ENCODE peak calls at places on chromosomes 12 and 14, in seven cellular contexts. C, G, E, D, N, B and X are unnamed samples.

GRCh38 chr14:93619176-93619793 is 169.0 kb downstream of the PRIMA1 start:
- DNase-seq in D (peak; percentile 50), B (no peak), G (peak; percentile 42), C (no peak), N (peak; percentile 69), E (peak; percentile 44), X (no peak)

GRCh38 chr14:101405171-101405883 is 156.0 kb upstream of the DIO3 start:
- DNase-seq in B (no peak), D (peak; percentile 69), N (no peak), E (no peak), C (no peak), G (no peak), X (no peak)

GRCh38 chr14:74932401-74932901 is 9.4 kb upstream of the RPS6KL1 start:
- DNase-seq in D (no peak), E (no peak), B (no peak), N (no peak), G (no peak), C (no peak), X (no peak)

GRCh38 chr12:1836241-1836803 is 16.0 kb downstream of the LRTM2 start:
- DNase-seq in G (no peak), D (no peak), N (no peak), B (no peak), C (no peak), E (no peak), X (no peak)

GRCh38 chr12:21324551-21324950 is 10.2 kb downstream of the SLCO1A2 start:
- DNase-seq in N (peak; percentile 50), G (peak; percentile 6), B (peak; percentile 39), E (no peak), D (no peak), C (no peak), X (no peak)

GRCh38 chr12:108289342-108290131 is 49.6 kb downstream of the CMKLR1 start:
- DNase-seq in G (no peak), B (no peak), N (no peak), D (no peak), E (no peak), C (no peak), X (no peak)

GRCh38 chr12:107560194-107560905 is 125.2 kb upstream of the PWP1 start:
- DNase-seq in N (peak; percentile 84), E (no peak), G (peak; percentile 4), D (no peak), C (no peak), B (peak; percentile 69), X (no peak)

GRCh38 chr12:99985631-99986030 is 895 bp upstream of the ANKS1B start:
- DNase-seq in B (no peak), C (no peak), D (no peak), G (no peak), N (no peak), E (no peak), X (no peak)

GRCh38 chr14:104363891-104364760 is 215.4 kb upstream of the C14orf180 start:
- DNase-seq in B (no peak), E (no peak), D (no peak), G (no peak), N (no peak), C (no peak), X (no peak)

GRCh38 chr12:18849761-18850160 is 111.8 kb downstream of the CAPZA3 start:
- DNase-seq in N (no peak), G (no peak), C (no peak), D (peak; percentile 22), B (no peak), E (no peak), X (peak; percentile 19)

GRCh38 chr12:119090865-119091264 is 87.9 kb upstream of the HSPB8 start:
- DNase-seq in G (no peak), E (no peak), B (no peak), D (no peak), N (peak; percentile 91), C (no peak), X (no peak)

GRCh38 chr12:57737467-57738141 is 938 bp downstream of the AGAP2 start:
- DNase-seq in C (peak; percentile 71), G (no peak), N (no peak), E (peak; percentile 41), B (peak; percentile 56), D (peak; percentile 7), X (no peak)

GRCh38 chr14:31170411-31170810 is 37.2 kb downstream of the HECTD1 start:
- DNase-seq in D (peak; percentile 58), E (no peak), G (no peak), B (no peak), C (no peak), N (no peak), X (no peak)

GRCh38 chr12:13195848-13196301 is 651 bp upstream of the EMP1 start:
- DNase-seq in N (peak; percentile 24), C (no peak), D (peak; percentile 68), E (peak; percentile 84), G (no peak), B (no peak), X (no peak)

GRCh38 chr12:58143498-58143897 is 202.1 kb downstream of the ATP23 start:
- DNase-seq in G (no peak), B (no peak), D (no peak), C (no peak), N (no peak), E (no peak), X (no peak)

GRCh38 chr12:1821805-1822204 is 1.4 kb downstream of the LRTM2 start:
- DNase-seq in G (no peak), E (no peak), D (no peak), C (no peak), N (peak; percentile 18), B (no peak), X (no peak)

GRCh38 chr14:73814158-73814557 is 37.5 kb upstream of the PTGR2 start:
- DNase-seq in D (no peak), G (no peak), N (no peak), C (no peak), B (no peak), E (no peak), X (no peak)

GRCh38 chr12:75099215-75099614 is 110.4 kb downstream of the KCNC2 start:
- DNase-seq in N (no peak), G (no peak), C (no peak), D (no peak), E (no peak), B (no peak), X (no peak)
- H3K4ac ChIP-seq in N (no peak overlapping the region), G (no peak overlapping the region), C (no peak overlapping the region), D (no peak overlapping the region), E (no peak overlapping the region), B (no peak overlapping the region), X (no peak overlapping the region)

DNA sequence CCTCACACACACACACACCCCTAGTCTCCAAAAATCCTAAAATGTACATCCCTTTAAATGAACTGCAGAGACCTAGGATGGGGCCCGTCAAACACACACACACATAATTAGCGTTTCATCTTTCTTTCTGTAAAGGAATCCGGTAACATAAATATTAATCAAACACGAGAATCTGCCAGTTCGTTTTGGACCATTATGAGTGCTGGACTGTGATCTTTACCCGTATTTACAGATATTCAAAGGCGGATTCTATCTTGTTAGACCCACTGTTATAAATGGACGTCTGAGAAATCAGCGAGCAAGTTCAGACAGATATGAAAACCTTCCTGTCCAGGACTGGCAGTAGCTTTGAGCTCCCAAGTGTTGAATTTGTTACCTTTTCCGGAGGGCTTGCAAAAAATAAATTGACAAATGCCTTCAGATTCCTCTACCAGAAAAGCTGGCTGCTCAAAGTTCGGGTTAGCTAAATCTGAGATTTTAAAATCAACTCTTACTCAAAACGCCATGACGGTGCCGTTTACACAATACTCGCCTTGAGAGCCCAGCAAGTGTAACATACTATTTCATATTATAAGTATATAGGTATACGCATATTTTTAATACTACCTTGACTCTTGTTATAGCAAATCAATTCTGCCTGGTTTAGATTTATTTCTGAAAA is 27.6 kb downstream of the BCL11B start:
- DNase-seq in E (no peak), B (no peak), D (no peak), N (no peak), C (no peak), G (no peak), X (no peak)
- H4K8ac ChIP-seq in E (no peak overlapping the region), B (no peak overlapping the region), D (no peak overlapping the region), N (no peak overlapping the region), C (no peak overlapping the region), G (no peak overlapping the region), X (no peak overlapping the region)

GRCh38 chr12:6206327-6206726 is 6.1 kb downstream of the CD9 start:
- DNase-seq in C (no peak), G (no peak), D (no peak), B (no peak), E (no peak), N (no peak), X (no peak)
- H3K27ac ChIP-seq in C (no peak overlapping the region), G (no peak overlapping the region), D (no peak overlapping the region), B (no peak overlapping the region), E (no peak overlapping the region), N (no peak overlapping the region), X (no peak overlapping the region)

GRCh38 chr14:24597403-24597802 is 12.1 kb downstream of the GZMH start:
- DNase-seq in G (no peak), D (no peak), C (no peak), E (no peak), B (no peak), N (no peak), X (no peak)
- H3K4ac ChIP-seq in G (no peak overlapping the region), D (no peak overlapping the region), C (no peak overlapping the region), E (no peak overlapping the region), B (no peak overlapping the region), N (no peak overlapping the region), X (no peak overlapping the region)

GRCh38 chr14:36105401-36105800 is 71.1 kb downstream of the PTCSC3 start:
- DNase-seq in N (peak; percentile 73), B (peak; percentile 43), E (peak; percentile 9), C (peak; percentile 53), D (no peak), G (peak; percentile 48), X (no peak)
- H4K8ac ChIP-seq in N (no peak overlapping the region), B (no peak overlapping the region), E (no peak overlapping the region), C (no peak overlapping the region), D (no peak overlapping the region), G (no peak overlapping the region), X (no peak overlapping the region)

DNA sequence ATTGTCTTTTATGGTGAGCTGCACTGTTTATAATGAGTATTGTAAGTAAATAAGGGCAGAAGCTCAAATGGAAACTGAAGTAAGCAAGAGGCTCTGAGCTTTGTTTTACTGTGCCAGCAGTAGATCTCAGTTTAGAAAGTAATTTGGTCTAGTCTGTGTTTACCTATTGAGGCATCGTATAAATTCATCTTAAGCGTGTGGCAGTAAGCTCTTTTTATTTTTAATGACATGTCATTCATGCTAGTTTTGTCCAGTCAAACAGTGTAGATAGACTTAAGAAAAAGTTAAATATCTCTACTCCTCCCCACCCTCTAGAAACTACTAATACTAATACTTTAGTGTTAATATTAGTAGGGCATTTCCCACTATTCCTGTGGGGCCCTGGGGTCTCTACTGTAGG is 2.0 kb downstream of the ANO6 start:
- DNase-seq in C (no peak), N (no peak), G (no peak), B (no peak), E (no peak), D (peak; percentile 12), X (no peak)
- H3K27ac ChIP-seq in C (no peak overlapping the region), N (no peak overlapping the region), G (no peak overlapping the region), B (no peak overlapping the region), E (no peak overlapping the region), D (no peak overlapping the region), X (no peak overlapping the region)